ENCODE peak calls at places on chromosome X, in four cellular contexts. W, X, R and S are unnamed samples.

GRCh38 chrX:72312311-72312940 is 6.7 kb upstream of the CITED1 start:
- DNase-seq in R (no peak), X (no peak), W (no peak), S (no peak)

GRCh38 chrX:148270499-148270898 is 229.9 kb upstream of the AFF2 start:
- DNase-seq in R (no peak), W (no peak), X (no peak), S (no peak)

GRCh38 chrX:24149346-24150050 is at the start of gene ZFX:
- DNase-seq in R (peak; percentile 68), X (no peak), W (peak; percentile 17), S (peak; percentile 43)

GRCh38 chrX:142089193-142089592 is 115.9 kb downstream of the MAGEC2 start:
- DNase-seq in W (no peak), R (no peak), X (no peak), S (no peak)

GRCh38 chrX:119502727-119503483 is 34.7 kb downstream of the SLC25A5 start:
- DNase-seq in X (no peak), R (no peak), W (no peak), S (no peak)

GRCh38 chrX:83529950-83530349 is 21.9 kb downstream of the POU3F4 start:
- DNase-seq in X (no peak), R (no peak), W (no peak), S (no peak)

GRCh38 chrX:41014776-41015175 is 70.5 kb upstream of the USP9X start:
- DNase-seq in R (no peak), W (no peak), X (no peak), S (no peak)

GRCh38 chrX:41313419-41313818 is 20.5 kb upstream of the DDX3X start:
- DNase-seq in R (no peak), W (no peak), X (no peak), S (no peak)

GRCh38 chrX:53685711-53686110 is 808 bp downstream of the HUWE1 start:
- DNase-seq in R (no peak), W (no peak), X (no peak), S (no peak)

GRCh38 chrX:17474892-17475291 is 99.9 kb downstream of the NHS start:
- DNase-seq in W (no peak), X (peak; percentile 18), R (no peak), S (no peak)

GRCh38 chrX:109600114-109600710 is 24.8 kb downstream of the KCNE5 start:
- DNase-seq in X (no peak), W (no peak), R (peak; percentile 10), S (no peak)

GRCh38 chrX:152897216-152898144 is at the start of gene ZNF185:
- DNase-seq in W (no peak), X (no peak), R (no peak), S (peak; percentile 78)

GRCh38 chrX:73127700-73128241 is 48.5 kb upstream of the PABPC1L2A start:
- DNase-seq in X (no peak), W (no peak), R (no peak), S (no peak)

GRCh38 chrX:74925210-74926088 is at the start of gene NEXMIF:
- DNase-seq in R (no peak), X (no peak), W (no peak), S (no peak)

GRCh38 chrX:3713937-3714434 is 537 bp upstream of the PRKX start:
- DNase-seq in W (no peak), X (no peak), R (no peak), S (no peak)

GRCh38 chrX:24485976-24486680 is 21.0 kb downstream of the PDK3 start:
- DNase-seq in W (no peak), X (no peak), R (no peak), S (no peak)

GRCh38 chrX:47232803-47233332 is at the start of gene USP11:
- DNase-seq in W (no peak), X (no peak), R (no peak), S (peak; percentile 63)

GRCh38 chrX:88424071-88424470 is 323.0 kb upstream of the CPXCR1 start:
- DNase-seq in X (no peak), R (no peak), W (no peak), S (no peak)

GRCh38 chrX:31497086-31497485 is 425.2 kb upstream of the FTHL17 start:
- DNase-seq in W (no peak), X (no peak), R (no peak), S (no peak)

GRCh38 chrX:111585337-111585736 is 73.9 kb downstream of the SERTM2 start:
- DNase-seq in W (no peak), R (no peak), X (no peak), S (no peak)